ENCODE peak calls at places on chromosomes 2 and 18, in eight cellular contexts. One of them, this sample, is unnamed.

GRCh38 chr18:37493352-37493935 is 72.2 kb downstream of the CELF4 start:
- ATAC-seq in left cardiac atrium: no peak
- ATAC-seq in mucosa of descending colon: no peak
- ATAC-seq in HCT116: no peak
- ATAC-seq in activated T-cell treated with anti-CD3 and anti-CD28 coated beads, Interleukin-2, amount 50 U/mL, for 4 hours: no peak
- ATAC-seq in right lobe of liver: no peak
- ATAC-seq in sciatic nerve: no peak
- ATAC-seq in left colon: no peak
- ATAC-seq in this sample: no peak

GRCh38 chr18:37465922-37466321 is 99.7 kb downstream of the CELF4 start:
- ATAC-seq in left colon: no peak
- ATAC-seq in HCT116: no peak
- ATAC-seq in left cardiac atrium: peak; percentile 34
- ATAC-seq in activated T-cell treated with anti-CD3 and anti-CD28 coated beads, Interleukin-2, amount 50 U/mL, for 4 hours: no peak
- ATAC-seq in mucosa of descending colon: no peak
- ATAC-seq in right lobe of liver: no peak
- ATAC-seq in sciatic nerve: no peak
- ATAC-seq in this sample: no peak

GRCh38 chr2:158487419-158487818 is 30.7 kb downstream of the PKP4 start:
- ATAC-seq in activated T-cell treated with anti-CD3 and anti-CD28 coated beads, Interleukin-2, amount 50 U/mL, for 4 hours: no peak
- ATAC-seq in left cardiac atrium: peak; percentile 79
- ATAC-seq in left colon: no peak
- ATAC-seq in right lobe of liver: peak; percentile 45
- ATAC-seq in mucosa of descending colon: no peak
- ATAC-seq in HCT116: no peak
- ATAC-seq in sciatic nerve: no peak
- ATAC-seq in this sample: no peak

GRCh38 chr2:237540223-237540775 is 26.1 kb upstream of the PRLH start:
- ATAC-seq in HCT116: no peak
- ATAC-seq in left cardiac atrium: peak; percentile 29
- ATAC-seq in mucosa of descending colon: peak; percentile 10
- ATAC-seq in left colon: peak; percentile 5
- ATAC-seq in right lobe of liver: peak; percentile 2
- ATAC-seq in sciatic nerve: peak; percentile 72
- ATAC-seq in activated T-cell treated with anti-CD3 and anti-CD28 coated beads, Interleukin-2, amount 50 U/mL, for 4 hours: no peak
- ATAC-seq in this sample: no peak

GRCh38 chr2:205889073-205889472 is 196.9 kb downstream of the INO80D start:
- ATAC-seq in HCT116: no peak
- ATAC-seq in left colon: peak; percentile 55
- ATAC-seq in right lobe of liver: no peak
- ATAC-seq in mucosa of descending colon: peak; percentile 78
- ATAC-seq in sciatic nerve: no peak
- ATAC-seq in left cardiac atrium: no peak
- ATAC-seq in activated T-cell treated with anti-CD3 and anti-CD28 coated beads, Interleukin-2, amount 50 U/mL, for 4 hours: no peak
- ATAC-seq in this sample: no peak

GRCh38 chr2:854460-854859 is 96.2 kb upstream of the SNTG2 start:
- ATAC-seq in sciatic nerve: no peak
- ATAC-seq in left cardiac atrium: no peak
- ATAC-seq in left colon: peak; percentile 65
- ATAC-seq in HCT116: peak; percentile 87
- ATAC-seq in activated T-cell treated with anti-CD3 and anti-CD28 coated beads, Interleukin-2, amount 50 U/mL, for 4 hours: no peak
- ATAC-seq in right lobe of liver: peak; percentile 77
- ATAC-seq in mucosa of descending colon: peak; percentile 73
- ATAC-seq in this sample: peak; percentile 53

GRCh38 chr18:8744038-8744437 is 38.7 kb downstream of the MTCL1 start:
- ATAC-seq in left cardiac atrium: no peak
- ATAC-seq in HCT116: no peak
- ATAC-seq in left colon: no peak
- ATAC-seq in right lobe of liver: no peak
- ATAC-seq in sciatic nerve: no peak
- ATAC-seq in mucosa of descending colon: no peak
- ATAC-seq in activated T-cell treated with anti-CD3 and anti-CD28 coated beads, Interleukin-2, amount 50 U/mL, for 4 hours: no peak
- ATAC-seq in this sample: no peak

GRCh38 chr18:2910751-2911425 is 64.1 kb downstream of the EMILIN2 start:
- ATAC-seq in mucosa of descending colon: no peak
- ATAC-seq in activated T-cell treated with anti-CD3 and anti-CD28 coated beads, Interleukin-2, amount 50 U/mL, for 4 hours: no peak
- ATAC-seq in left colon: no peak
- ATAC-seq in HCT116: no peak
- ATAC-seq in right lobe of liver: no peak
- ATAC-seq in sciatic nerve: no peak
- ATAC-seq in left cardiac atrium: no peak
- ATAC-seq in this sample: no peak

This sample was measured in activated T-helper 17 cell treated with anti-CD3 and anti-CD28 coated beads, Interleukin-2, amount 50 U/mL, for 72 hours.